ENCODE peak calls at places on chromosomes 6 and 20, in ten cellular contexts. I, O, M, S, P, W, Q, T, U and H are unnamed samples.

GRCh38 chr6:3609388-3609787 is 142.1 kb downstream of the PXDC1 start:
- DNase-seq in I (no peak), O (no peak), M (no peak), S (no peak), P (no peak), W (no peak), Q (no peak), T (no peak), U (no peak), H (no peak)

GRCh38 chr6:158910484-158911075 is 89.4 kb downstream of the RSPH3 start:
- DNase-seq in I (no peak), O (no peak), M (no peak), S (no peak), P (no peak), W (no peak), Q (no peak), T (no peak), U (no peak), H (no peak)

GRCh38 chr6:41767112-41767946 is 12.4 kb downstream of the FRS3 start:
- DNase-seq in I (peak; percentile 57), O (peak; percentile 68), M (peak; percentile 94), S (no peak), P (no peak), W (no peak), Q (no peak), T (peak; percentile 12), U (no peak), H (peak; percentile 40)

GRCh38 chr6:125066964-125067363 is 86.6 kb upstream of the TPD52L1 start:
- DNase-seq in I (no peak), O (no peak), M (no peak), S (peak; percentile 20), P (no peak), W (peak; percentile 31), Q (no peak), T (no peak), U (no peak), H (no peak)

GRCh38 chr6:127300411-127300810 is 33.7 kb downstream of the RNF146 start:
- DNase-seq in I (no peak), O (peak; percentile 1), M (peak; percentile 80), S (no peak), P (no peak), W (peak; percentile 58), Q (no peak), T (peak; percentile 38), U (peak; percentile 19), H (peak; percentile 75)

GRCh38 chr20:59149678-59150504 is 13.7 kb upstream of the ZNF831 start:
- DNase-seq in I (peak; percentile 50), O (no peak), M (no peak), S (peak; percentile 90), P (no peak), W (no peak), Q (no peak), T (no peak), U (no peak), H (no peak)

GRCh38 chr6:43275782-43276179 is 22.3 kb upstream of the SLC22A7 start:
- DNase-seq in I (no peak), O (no peak), M (peak; percentile 83), S (no peak), P (no peak), W (no peak), Q (no peak), T (no peak), U (no peak), H (no peak)

GRCh38 chr6:169714178-169714577 is 10.1 kb downstream of the PHF10 start:
- DNase-seq in I (no peak), O (no peak), M (no peak), S (no peak), P (no peak), W (no peak), Q (no peak), T (no peak), U (no peak), H (no peak)

GRCh38 chr20:56843817-56844216 is 214.7 kb downstream of the TFAP2C start:
- DNase-seq in I (no peak), O (no peak), M (no peak), S (no peak), P (no peak), W (no peak), Q (no peak), T (no peak), U (no peak), H (no peak)

GRCh38 chr6:158461954-158462353 is 97.9 kb upstream of the TMEM181 start:
- DNase-seq in I (no peak), O (no peak), M (no peak), S (no peak), P (no peak), W (no peak), Q (no peak), T (no peak), U (peak; percentile 15), H (no peak)

GRCh38 chr6:4139272-4139671 is 3.9 kb upstream of the ECI2 start:
- DNase-seq in I (no peak), O (no peak), M (no peak), S (no peak), P (no peak), W (no peak), Q (no peak), T (no peak), U (no peak), H (no peak)

GRCh38 chr6:71080151-71080550 is 123.3 kb upstream of the B3GAT2 start:
- DNase-seq in I (no peak), O (no peak), M (no peak), S (no peak), P (no peak), W (no peak), Q (no peak), T (no peak), U (peak; percentile 55), H (no peak)

GRCh38 chr6:128848169-128848935 is 34.6 kb upstream of the LAMA2 start:
- DNase-seq in I (no peak), O (no peak), M (no peak), S (no peak), P (no peak), W (no peak), Q (no peak), T (no peak), U (no peak), H (no peak)

GRCh38 chr6:131164506-131164905 is 29.2 kb downstream of the AKAP7 start:
- DNase-seq in I (no peak), O (no peak), M (no peak), S (no peak), P (no peak), W (no peak), Q (no peak), T (no peak), U (no peak), H (no peak)